ENCODE peak calls at places on chromosomes 5 and 9, in five cellular contexts. V, W, O, E and H are unnamed samples.

GRCh38 chr9:123267481-123268239 is 726 bp downstream of the STRBP start:
- DNase-seq in E (peak; percentile 33), O (no peak), W (peak; percentile 32), V (peak; percentile 36), H (peak; percentile 47)

GRCh38 chr5:98836175-98836574 is 62.7 kb downstream of the RGMB start:
- DNase-seq in V (no peak), W (no peak), E (no peak), O (no peak), H (no peak)

GRCh38 chr5:144582046-144582445 is 411.4 kb downstream of the KCTD16 start:
- DNase-seq in W (no peak), O (no peak), V (no peak), E (no peak), H (no peak)

GRCh38 chr9:21015122-21015815 is 16.2 kb downstream of the HACD4 start:
- DNase-seq in W (no peak), O (no peak), V (no peak), E (no peak), H (no peak)

GRCh38 chr5:65919773-65920172 is 6.6 kb upstream of the ERBIN start:
- DNase-seq in W (no peak), E (no peak), V (no peak), O (no peak), H (no peak)

GRCh38 chr5:72159501-72159911 is 52.2 kb downstream of the MAP1B start:
- DNase-seq in O (no peak), E (no peak), W (no peak), V (no peak), H (no peak)

GRCh38 chr5:36040651-36041536 is 25.8 kb downstream of the UGT3A2 start:
- DNase-seq in E (no peak), O (no peak), V (no peak), W (no peak), H (no peak)

GRCh38 chr5:9207820-9208418 is 338.0 kb downstream of the SEMA5A start:
- DNase-seq in W (peak; percentile 66), V (no peak), O (no peak), E (no peak), H (peak; percentile 71)

GRCh38 chr9:104758974-104759373 is 5.0 kb upstream of the NIPSNAP3B start:
- DNase-seq in V (no peak), O (no peak), E (no peak), W (peak; percentile 34), H (no peak)

GRCh38 chr9:94726495-94727191 is at the start of gene AOPEP:
- DNase-seq in V (peak; percentile 99), O (peak; percentile 99), E (peak; percentile 100), W (peak; percentile 95), H (peak; percentile 99)

GRCh38 chr5:83408719-83409118 is 62.8 kb upstream of the VCAN start:
- DNase-seq in O (no peak), E (no peak), W (no peak), V (no peak), H (no peak)

GRCh38 chr9:81416476-81417298 is 272.7 kb downstream of the TLE1 start:
- DNase-seq in O (no peak), V (no peak), W (no peak), E (no peak), H (no peak)

GRCh38 chr5:25028994-25029393 is 384.2 kb upstream of the CDH10 start:
- DNase-seq in W (no peak), E (no peak), V (no peak), O (no peak), H (no peak)

GRCh38 chr9:71763752-71764332 is 4.5 kb downstream of the CEMIP2 start:
- DNase-seq in V (no peak), E (no peak), W (no peak), O (no peak), H (no peak)

GRCh38 chr5:98309785-98310566 is 463.5 kb upstream of the RGMB start:
- DNase-seq in W (peak; percentile 70), O (peak; percentile 50), E (no peak), V (no peak), H (peak; percentile 9)

GRCh38 chr9:87118594-87118993 is 171.3 kb upstream of the GAS1 start:
- DNase-seq in W (no peak), E (no peak), O (no peak), V (no peak), H (no peak)

GRCh38 chr9:90972057-90972456 is 170.4 kb downstream of the SYK start:
- DNase-seq in W (no peak), O (no peak), E (peak; percentile 47), V (no peak), H (no peak)

GRCh38 chr9:8346291-8346690 is 546.7 kb upstream of the DMAC1 start:
- DNase-seq in E (no peak), W (no peak), V (no peak), O (no peak), H (no peak)

GRCh38 chr9:83956288-83957028 is 23.6 kb downstream of the HNRNPK start:
- DNase-seq in W (peak; percentile 28), E (peak; percentile 91), V (peak; percentile 85), O (peak; percentile 82), H (peak; percentile 84)

GRCh38 chr5:78628260-78629024 is 20.1 kb downstream of the LHFPL2 start:
- DNase-seq in O (no peak), V (no peak), E (no peak), W (no peak), H (no peak)

GRCh38 chr5:39216621-39217020 is 2.7 kb downstream of the FYB1 start:
- DNase-seq in W (no peak), V (no peak), O (no peak), E (no peak), H (no peak)

GRCh38 chr5:131382407-131383395 is 118.8 kb downstream of the CDC42SE2 start:
- DNase-seq in E (no peak), V (no peak), O (no peak), W (peak; percentile 82), H (peak; percentile 85)

GRCh38 chr5:33032161-33033085 is 321.3 kb downstream of the NPR3 start:
- DNase-seq in E (no peak), W (no peak), V (no peak), O (no peak), H (no peak)

GRCh38 chr5:146173597-146173996 is 8.9 kb downstream of the LARS1 start:
- DNase-seq in V (no peak), O (no peak), E (no peak), W (no peak), H (no peak)

GRCh38 chr9:34574632-34575031 is 14.9 kb downstream of the CNTFR start:
- DNase-seq in W (no peak), E (no peak), V (no peak), O (no peak), H (no peak)

GRCh38 chr5:74851684-74852353 is 14.4 kb downstream of the FAM169A start:
- DNase-seq in V (no peak), O (no peak), E (no peak), W (no peak), H (no peak)

GRCh38 chr5:115069087-115069968 is 100.4 kb downstream of the TRIM36 start:
- DNase-seq in W (peak; percentile 77), V (no peak), O (peak; percentile 68), E (peak; percentile 8), H (peak; percentile 11)

DNA sequence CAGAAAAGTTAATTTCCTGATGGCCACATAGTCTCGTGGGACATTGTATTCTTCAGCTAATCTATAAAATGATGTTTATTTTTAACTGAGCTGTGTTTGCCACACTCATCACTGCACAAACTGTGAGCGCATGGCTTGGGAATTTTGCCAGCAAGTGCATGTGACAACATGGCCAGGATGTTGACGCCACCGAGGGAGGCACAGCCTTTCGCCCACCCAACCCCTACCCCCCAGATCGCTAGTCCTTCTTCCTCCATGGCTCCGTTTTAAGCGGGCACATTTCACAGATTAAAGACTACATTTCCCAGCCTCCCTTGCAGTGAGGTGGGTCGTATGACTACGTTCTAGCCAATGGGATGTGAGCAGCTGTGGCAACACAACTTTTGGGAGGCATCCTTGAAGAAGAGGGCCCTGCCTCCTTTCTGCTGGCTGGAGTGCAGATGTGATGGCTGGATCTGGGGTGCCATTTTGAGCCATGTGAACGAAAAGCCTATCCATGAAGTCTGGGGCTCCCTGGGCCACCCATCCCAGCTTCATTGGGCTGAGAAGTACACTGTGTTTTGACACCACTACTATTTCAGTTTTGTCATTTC is 7.9 kb downstream of the NRARP start:
- DNase-seq in V (peak; percentile 32), W (peak; percentile 69), O (no peak), E (no peak), H (peak; percentile 57)
- TF ChIP-seq POLR2A in V (no peak), W (no peak), O (no peak), E (peak; percentile 10), H (no peak)

GRCh38 chr5:160118349-160119141 is 705 bp downstream of the PWWP2A start:
- DNase-seq in V (peak; percentile 69), W (peak; percentile 64), E (peak; percentile 60), O (peak; percentile 77), H (peak; percentile 79)
- TF ChIP-seq POLR2A in V (no peak), W (no peak), E (no peak), O (no peak), H (no peak)

DNA sequence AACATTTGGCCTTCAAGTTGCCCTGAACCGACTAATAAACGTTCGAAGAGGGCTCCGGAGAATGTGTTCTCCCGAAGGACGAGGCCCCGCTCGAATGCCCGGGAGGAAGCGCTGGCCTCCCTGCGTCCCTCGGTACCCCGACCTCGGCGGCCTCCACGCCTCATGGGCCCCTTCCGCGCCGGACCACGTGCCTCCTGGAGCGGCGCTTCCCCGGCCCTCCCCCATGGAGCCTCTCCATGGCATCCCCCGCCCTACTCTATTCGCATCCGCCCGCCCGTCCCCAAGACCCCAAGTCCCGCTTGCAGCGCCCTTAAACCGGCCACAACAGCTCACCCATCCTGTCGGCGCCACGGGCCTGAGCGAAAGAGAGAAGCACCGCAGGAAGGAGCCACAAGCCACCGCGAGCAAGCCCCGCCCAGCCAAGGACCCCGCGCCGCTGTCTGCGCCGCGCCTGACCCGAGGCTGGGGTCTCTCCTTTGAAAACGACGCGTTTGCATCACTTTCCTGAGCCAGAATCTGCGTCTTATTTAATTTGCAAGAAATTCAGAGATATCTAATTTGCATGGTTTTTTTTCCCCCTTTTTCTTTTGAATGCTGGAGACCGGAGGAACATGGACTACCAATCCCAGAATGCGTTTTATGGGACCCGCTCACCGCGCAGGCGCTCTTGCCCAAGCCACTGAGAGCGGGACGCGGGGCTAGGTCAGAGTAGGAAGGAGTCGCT is at the start of gene RPS23:
- DNase-seq in E (peak; percentile 92), V (peak; percentile 93), O (peak; percentile 95), W (peak; percentile 92), H (peak; percentile 95)
- TF ChIP-seq POLR2A in E (peak; percentile 96), V (no peak), O (peak; percentile 53), W (peak; percentile 85), H (peak; percentile 95)

GRCh38 chr5:143025971-143026370 is 255.8 kb downstream of the ARHGAP26 start:
- DNase-seq in V (no peak), O (no peak), W (no peak), E (no peak), H (no peak)

GRCh38 chr5:143023447-143024096 is 253.4 kb downstream of the ARHGAP26 start:
- DNase-seq in V (peak; percentile 42), W (no peak), O (peak; percentile 68), E (peak; percentile 18), H (no peak)

GRCh38 chr5:143024227-143024920 is 254.2 kb downstream of the ARHGAP26 start:
- DNase-seq in E (no peak), V (no peak), W (no peak), O (no peak), H (no peak)

GRCh38 chr5:143026380-143026779 is 256.2 kb downstream of the ARHGAP26 start:
- DNase-seq in O (no peak), W (no peak), E (no peak), V (no peak), H (peak; percentile 31)

DNA sequence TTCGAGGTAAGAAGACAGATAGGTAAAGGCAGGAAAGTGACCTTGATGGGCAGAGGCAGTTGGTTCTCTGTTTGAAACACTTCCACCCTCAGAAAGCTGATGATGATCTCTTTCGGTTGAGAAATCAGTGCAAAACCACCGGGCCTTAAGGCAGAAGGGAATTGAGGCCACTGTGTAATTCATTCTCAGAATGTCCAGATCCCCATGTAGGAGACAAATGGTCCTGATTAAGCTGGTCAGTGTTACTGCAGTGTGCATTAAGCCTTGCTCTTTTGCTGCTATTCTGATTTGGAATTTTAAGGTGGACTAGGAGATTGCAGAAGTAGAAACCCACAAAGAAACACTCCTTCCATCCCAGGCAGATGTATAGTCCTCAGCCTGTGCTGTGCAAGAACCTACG is 255.2 kb downstream of the ARHGAP26 start:
- DNase-seq in E (no peak), V (no peak), O (no peak), W (no peak), H (no peak)
- TF ChIP-seq POLR2A in E (no peak), V (no peak), O (no peak), W (no peak), H (no peak)